ENCODE peak calls at places on chromosomes 12 and 14, in seven cellular contexts. F is foreskin keratinocyte; H is AG20443; Z is HCEC 1CT; L is activated CD8-positive, alpha-beta memory T cell treated with anti-CD3 and anti-CD28 coated beads, Interleukin-2, amount 10 ng/mL, durations not matched to agents 7 days and 5 days; K is aorta; O is ELR. J is an unnamed sample.

GRCh38 chr14:36506732-36507614 is 13.1 kb downstream of the NKX2-1 start:
- DNase-seq in F (no peak), H (no peak), Z (no peak), L (no peak), K (no peak), O (no peak), J (no peak)

GRCh38 chr12:53174881-53175491 is 5.5 kb upstream of the ZNF740 start:
- DNase-seq in F (no peak), H (peak), Z (peak), L (no peak), K (peak), O (peak), J (peak)

GRCh38 chr14:71320734-71321555 is 413.7 kb downstream of the PCNX1 start:
- DNase-seq in F (peak), H (peak), Z (peak), L (peak), K (peak), O (peak), J (peak)

GRCh38 chr12:98402081-98402480 is 113.3 kb upstream of the TMPO start:
- DNase-seq in F (peak), H (no peak), Z (no peak), L (no peak), K (no peak), O (no peak), J (no peak)

GRCh38 chr12:9651265-9651729 is 18.2 kb upstream of the CLEC2D start:
- DNase-seq in F (peak), H (peak), Z (peak), L (peak), K (no peak), O (peak), J (peak)

GRCh38 chr12:12127304-12127703 is 56.6 kb downstream of the BCL2L14 start:
- DNase-seq in F (no peak), H (no peak), Z (no peak), L (no peak), K (no peak), O (no peak), J (no peak)

GRCh38 chr14:51677738-51678137 is 26.0 kb downstream of the FRMD6 start:
- DNase-seq in F (no peak), H (no peak), Z (no peak), L (no peak), K (no peak), O (no peak), J (no peak)

GRCh38 chr12:82635263-82635662 is 51.4 kb upstream of the TMTC2 start:
- DNase-seq in F (no peak), H (no peak), Z (no peak), L (no peak), K (no peak), O (no peak), J (no peak)

GRCh38 chr12:114767906-114768697 is 84.1 kb upstream of the TBX3 start:
- DNase-seq in F (no peak), H (no peak), Z (no peak), L (no peak), K (peak), O (no peak), J (no peak)

GRCh38 chr14:62126885-62127478 is 364.8 kb downstream of the SNAPC1 start:
- DNase-seq in F (no peak), H (peak), Z (peak), L (no peak), K (no peak), O (peak), J (peak)

GRCh38 chr14:53151867-53152626 is 1.1 kb downstream of the DDHD1 start:
- DNase-seq in F (peak), H (peak), Z (peak), L (peak), K (peak), O (peak), J (peak)

GRCh38 chr14:58131386-58131785 is 20.6 kb downstream of the ARMH4 start:
- DNase-seq in F (no peak), H (peak), Z (peak), L (no peak), K (no peak), O (peak), J (no peak)

GRCh38 chr12:31322651-31323248 is 3.2 kb downstream of the SINHCAF start:
- DNase-seq in F (peak), H (no peak), Z (peak), L (no peak), K (no peak), O (peak), J (no peak)